ENCODE peak calls at places on chromosomes 13 and 19, in four cellular contexts. E is A673, U is mammary epithelial cell, W is heart left ventricle. R is an unnamed sample. For H3K36me3, the result is how much of the 10 kb centered on the place peaks cover.

GRCh38 chr19:9823816-9824215 is 3.9 kb upstream of the UBL5 start:
- DNase-seq in E (no peak), U (no peak), W (no peak), R (no peak)

GRCh38 chr19:47418595-47419036 is 711 bp downstream of the MEIS3 start:
- DNase-seq in E (no peak), U (no peak), W (no peak), R (no peak)

GRCh38 chr13:105139380-105140285 is 1395.8 kb downstream of the EFNB2 start:
- DNase-seq in E (peak), U (no peak), W (peak), R (peak)

GRCh38 chr13:48155850-48156249 is 60.9 kb upstream of the MED4 start:
- DNase-seq in E (peak), U (peak), W (no peak), R (peak)

GRCh38 chr19:5627395-5627904 is 4.6 kb downstream of the SAFB start:
- DNase-seq in E (peak), U (no peak), W (peak), R (no peak)

GRCh38 chr19:39845621-39846175 is 481 bp downstream of the FBL start:
- DNase-seq in E (peak), U (peak), W (no peak), R (no peak)

GRCh38 chr19:31054430-31054829 is 294.8 kb downstream of the TSHZ3 start:
- DNase-seq in E (peak), U (peak), W (peak), R (peak)

GRCh38 chr19:13208131-13208963 is 58.1 kb downstream of the IER2 start:
- DNase-seq in E (peak), U (no peak), W (peak), R (no peak)

GRCh38 chr19:8304841-8305621 is 3.1 kb downstream of the CD320 start:
- DNase-seq in E (peak), U (no peak), W (peak), R (no peak)

GRCh38 chr13:80547885-80548284 is 207.0 kb upstream of the SPRY2 start:
- DNase-seq in E (no peak), U (no peak), W (peak), R (no peak)

GRCh38 chr19:798415-799075 is 1.3 kb downstream of the PTBP1 start:
- DNase-seq in E (no peak), U (no peak), W (peak), R (no peak)

GRCh38 chr13:28707629-28708427 is 10.9 kb downstream of the SLC46A3 start:
- DNase-seq in E (peak), U (peak), W (no peak), R (peak)

GRCh38 chr13:53105477-53105876 is 76.9 kb downstream of the OLFM4 start:
- DNase-seq in E (no peak), U (no peak), W (no peak), R (no peak)

DNA sequence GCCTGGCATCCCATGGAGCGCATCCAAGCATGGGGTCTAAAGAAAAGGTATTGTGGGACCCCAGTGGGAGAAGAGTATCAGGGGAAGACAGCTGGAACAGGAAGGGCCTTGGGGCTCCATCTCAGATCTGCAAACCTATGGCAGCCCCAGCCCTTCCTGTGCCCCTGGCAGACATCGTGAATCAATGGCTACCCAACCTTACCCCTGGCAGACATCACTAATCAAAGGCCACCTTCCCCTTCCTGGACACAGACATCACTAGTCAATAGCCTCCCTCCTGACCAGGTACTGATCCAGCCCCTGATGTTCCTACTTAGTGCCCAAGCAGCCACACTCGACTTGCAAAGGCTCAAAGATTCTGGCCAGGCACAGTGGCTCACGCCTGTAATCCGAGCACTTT is 15.8 kb downstream of the F2RL3 start:
- DNase-seq in E (no peak), U (no peak), W (no peak), R (no peak)
- TF ChIP-seq CTCF in E (no peak), U (no peak), W (no peak), R (no peak)

DNA sequence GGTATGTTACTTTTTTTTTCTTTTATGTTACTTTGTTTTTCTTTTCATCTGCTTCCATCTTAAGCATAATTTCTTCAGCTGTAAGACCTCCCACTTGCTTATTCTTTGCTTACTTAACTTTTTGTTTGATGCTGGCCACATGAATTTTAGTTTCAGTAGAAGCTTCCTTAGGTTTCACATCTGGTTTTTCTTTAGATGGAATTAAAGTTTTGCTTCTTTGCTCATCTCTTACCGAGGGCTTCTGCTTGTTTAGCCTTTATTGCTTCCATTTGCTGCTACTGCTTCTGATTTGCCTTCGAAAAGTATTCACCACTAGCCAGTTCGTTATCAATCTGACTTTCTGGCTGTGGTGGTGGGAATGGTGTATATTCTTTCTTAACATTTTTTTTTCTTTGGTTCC is 90.9 kb downstream of the GJA3 start:
- DNase-seq in E (no peak), U (no peak), W (no peak), R (no peak)
- H3K36me3 ChIP-seq in E (half or more), U (under half), W (under half), R (under half)

DNA sequence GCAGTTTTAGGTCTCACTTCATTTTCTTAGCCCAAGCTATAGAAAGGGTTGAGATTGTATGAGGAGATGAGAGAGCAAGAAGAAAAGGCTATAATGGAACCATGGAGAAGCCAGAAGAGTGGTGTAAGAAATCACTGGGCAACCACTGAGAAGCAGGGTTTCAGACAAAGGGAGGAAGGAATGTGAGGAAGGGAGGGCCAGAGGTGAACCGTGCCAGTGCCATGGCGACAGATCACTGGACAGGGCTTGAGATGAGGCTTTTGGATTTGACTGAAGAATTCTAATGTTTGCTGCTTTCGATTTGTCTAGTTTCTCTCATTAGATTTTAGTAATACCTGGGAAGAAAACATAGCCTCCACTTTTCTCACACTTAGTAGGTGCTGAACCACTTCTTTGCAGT is 6.3 kb upstream of the GPR183 start:
- DNase-seq in E (no peak), U (no peak), W (no peak), R (no peak)
- H3K4me3 ChIP-seq in E (no peak), U (no peak), W (no peak), R (no peak)

GRCh38 chr19:42030605-42031004 is 36.6 kb upstream of the ATP1A3 start:
- DNase-seq in E (no peak), U (no peak), W (no peak), R (no peak)

GRCh38 chr19:42024622-42025111 is 30.6 kb upstream of the ATP1A3 start:
- DNase-seq in E (no peak), U (no peak), W (peak), R (no peak)

GRCh38 chr19:42032428-42032827 is 37.6 kb downstream of the GRIK5 start:
- DNase-seq in E (peak), U (no peak), W (no peak), R (no peak)

GRCh38 chr19:42023943-42024260 is 29.9 kb upstream of the ATP1A3 start:
- DNase-seq in E (no peak), U (no peak), W (no peak), R (no peak)

GRCh38 chr19:42028304-42029216 is 34.5 kb upstream of the ATP1A3 start:
- DNase-seq in E (peak), U (no peak), W (no peak), R (no peak)
- TF ChIP-seq CTCF in E (peak), U (peak), W (peak), R (peak)

DNA sequence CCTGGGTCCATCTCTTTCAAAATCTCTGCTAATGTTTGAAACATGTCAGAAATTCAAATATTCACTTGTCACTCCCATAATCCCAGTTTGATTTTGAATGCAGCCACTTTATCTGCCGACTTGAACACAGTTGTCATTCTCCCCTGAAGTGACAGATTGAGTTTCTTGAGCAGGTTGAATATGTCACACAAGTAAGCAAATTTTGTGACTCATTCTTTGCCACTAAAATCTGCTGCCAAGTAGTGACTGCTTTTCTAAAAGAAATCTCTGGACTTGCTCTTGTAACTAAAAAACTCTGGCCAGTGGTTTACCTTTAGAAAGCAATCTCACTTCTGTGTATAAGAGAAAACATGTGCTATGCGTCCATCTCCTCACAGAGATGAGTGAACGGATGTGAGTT is 357.1 kb downstream of the LMO7 start:
- DNase-seq in E (no peak), U (no peak), W (no peak), R (no peak)
- H3K36me3 ChIP-seq in E (under half), U (under half), W (under half), R (under half)

GRCh38 chr13:39405596-39405995 is 197.4 kb downstream of the LHFPL6 start:
- DNase-seq in E (no peak), U (no peak), W (no peak), R (no peak)

GRCh38 chr13:39402221-39402620 is 200.8 kb downstream of the LHFPL6 start:
- DNase-seq in E (no peak), U (no peak), W (no peak), R (no peak)

GRCh38 chr13:39401091-39401647 is 201.8 kb downstream of the LHFPL6 start:
- DNase-seq in E (no peak), U (peak), W (no peak), R (peak)

GRCh38 chr13:39405107-39405506 is 197.9 kb downstream of the LHFPL6 start:
- DNase-seq in E (peak), U (no peak), W (no peak), R (no peak)

DNA sequence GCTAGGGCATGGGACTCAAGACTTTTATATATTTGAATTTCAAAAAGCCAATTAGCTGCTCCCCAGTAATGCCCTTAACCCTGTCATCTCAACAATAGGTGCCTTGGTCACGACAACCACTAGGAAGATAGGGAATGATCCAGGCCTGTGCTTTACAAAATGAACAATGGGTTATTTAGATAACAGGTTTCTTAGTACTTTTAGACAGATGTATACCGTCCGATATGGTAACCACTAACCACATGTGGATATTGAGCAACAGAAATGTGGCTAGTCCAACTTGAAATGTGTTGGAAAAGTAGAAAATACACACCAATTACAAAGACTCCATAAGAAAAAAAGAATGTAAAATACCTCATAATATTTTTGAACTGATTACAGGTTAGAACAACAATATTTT is 201.2 kb downstream of the LHFPL6 start:
- DNase-seq in E (no peak), U (no peak), W (no peak), R (no peak)
- H3K4me3 ChIP-seq in E (no peak), U (no peak), W (no peak), R (no peak)

GRCh38 chr13:110944121-110944967 is 29.5 kb upstream of the ANKRD10 start:
- DNase-seq in E (peak), U (peak), W (no peak), R (peak)
- TF ChIP-seq CTCF in E (peak), U (peak), W (peak), R (peak)

GRCh38 chr19:19006213-19006612 is 27.1 kb downstream of the SUGP2 start:
- DNase-seq in E (no peak), U (no peak), W (no peak), R (no peak)
- H3K36me3 ChIP-seq in E (half or more), U (under half), W (under half), R (under half)

GRCh38 chr19:11535792-11536595 is 2.7 kb upstream of the CNN1 start:
- DNase-seq in E (peak), U (peak), W (peak), R (peak)

GRCh38 chr19:11539495-11540365 is 1.1 kb downstream of the CNN1 start:
- DNase-seq in E (no peak), U (no peak), W (peak), R (no peak)

GRCh38 chr19:11541238-11541637 is 2.6 kb downstream of the CNN1 start:
- DNase-seq in E (no peak), U (no peak), W (no peak), R (no peak)

GRCh38 chr19:11540642-11541041 is 2.0 kb downstream of the CNN1 start:
- DNase-seq in E (no peak), U (no peak), W (no peak), R (no peak)

DNA sequence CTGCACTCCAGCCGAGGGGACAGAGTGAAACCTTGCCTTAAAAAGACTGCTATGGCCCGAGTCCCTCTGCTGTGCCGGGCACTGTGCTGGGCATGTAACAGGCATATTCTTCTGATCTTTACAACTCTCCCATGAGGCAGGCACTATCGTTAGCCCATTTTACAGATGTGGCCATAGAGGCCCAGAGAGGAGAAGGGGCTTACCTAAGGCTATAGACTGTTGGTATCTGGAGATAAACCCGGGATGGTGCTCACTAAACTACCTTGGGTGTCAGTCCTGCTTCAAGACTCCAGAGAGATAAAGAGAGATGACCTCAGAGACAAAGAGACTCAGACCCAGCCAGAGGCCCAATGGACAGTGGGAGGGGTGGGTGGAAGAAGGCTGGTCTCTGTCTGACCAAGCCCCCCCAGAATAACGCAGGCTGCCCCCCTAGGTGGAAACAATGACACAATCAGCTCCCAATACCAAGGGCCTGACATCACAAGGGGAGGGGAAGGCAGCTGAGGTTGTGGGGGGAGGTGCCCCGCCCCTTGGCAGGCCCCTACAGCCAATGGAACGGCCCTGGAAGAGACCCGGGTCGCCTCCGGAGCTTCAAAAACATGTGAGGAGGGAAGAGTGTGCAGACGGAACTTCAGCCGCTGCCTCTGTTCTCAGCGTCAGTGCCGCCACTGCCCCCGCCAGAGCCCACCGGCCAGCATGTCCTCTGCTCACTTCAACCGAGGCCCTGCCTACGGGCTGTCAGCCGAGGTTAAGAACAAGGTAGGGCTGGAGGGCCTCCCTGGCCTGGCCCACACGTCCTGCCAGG is at the start of gene CNN1:
- DNase-seq in E (peak), U (no peak), W (peak), R (no peak)
- H3K4me3 ChIP-seq in E (peak), U (no peak), W (peak), R (no peak)

DNA sequence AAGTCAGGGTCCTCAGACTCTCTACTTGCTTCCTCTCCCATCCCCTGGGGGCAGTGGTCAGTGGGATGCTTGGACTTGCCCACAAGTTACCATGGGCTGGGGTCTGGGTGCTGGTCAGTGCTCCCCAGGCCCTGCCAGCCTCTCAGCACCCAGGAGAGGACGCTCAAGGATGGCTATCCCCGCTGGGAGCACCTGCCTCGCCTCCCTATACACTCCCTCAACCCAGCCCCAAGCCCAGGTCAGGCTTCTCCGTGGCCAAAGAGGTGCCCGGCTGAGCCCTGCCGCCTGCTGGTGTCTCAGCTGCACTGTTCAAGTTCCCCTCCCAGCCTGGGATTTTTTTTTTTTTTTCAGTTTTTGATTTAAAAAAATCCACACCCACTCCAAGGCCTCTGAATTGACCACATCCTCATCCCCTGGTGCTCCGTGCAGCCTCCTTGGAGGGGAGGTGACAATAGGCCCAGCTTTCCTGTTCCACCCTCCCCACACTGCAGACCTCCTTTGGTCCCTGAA is 10.8 kb downstream of the F2RL3 start:
- DNase-seq in E (no peak), U (peak), W (no peak), R (peak)
- TF ChIP-seq CTCF in E (no peak), U (peak), W (peak), R (peak)

R was measured in bronchial epithelial cell.